ENCODE peak calls at places on chromosomes 11 and 22, in five cellular contexts. One of them, this sample, is unnamed.
A peak's percentile ranks its signal among the peaks of the same experiment; 100 is the strongest.

GRCh38 chr22:29798318-29798717 is 31.1 kb downstream of the UQCR10 start:
- DNase-seq in neuronal stem cell: no peak
- DNase-seq in H9: no peak
- DNase-seq in H1: no peak
- DNase-seq in IMR-90: no peak
- DNase-seq in this sample: peak; percentile 59

GRCh38 chr11:114083256-114084252 is 24.0 kb downstream of the ZBTB16 start:
- DNase-seq in H1: no peak
- DNase-seq in neuronal stem cell: no peak
- DNase-seq in H9: no peak
- DNase-seq in IMR-90: no peak
- DNase-seq in this sample: no peak

GRCh38 chr11:47258317-47258902 is 614 bp downstream of the NR1H3 start:
- DNase-seq in H1: no peak
- DNase-seq in IMR-90: no peak
- DNase-seq in H9: no peak
- DNase-seq in neuronal stem cell: no peak
- DNase-seq in this sample: no peak

GRCh38 chr11:33984682-33985389 is 66.7 kb upstream of the CAPRIN1 start:
- DNase-seq in IMR-90: no peak
- DNase-seq in H1: no peak
- DNase-seq in neuronal stem cell: no peak
- DNase-seq in H9: no peak
- DNase-seq in this sample: no peak

GRCh38 chr11:62461740-62462522 is 43.1 kb downstream of the SCGB1A1 start:
- DNase-seq in neuronal stem cell: no peak
- DNase-seq in IMR-90: peak; percentile 38
- DNase-seq in H9: no peak
- DNase-seq in H1: no peak
- DNase-seq in this sample: peak; percentile 69

GRCh38 chr22:27084130-27084529 is 426.7 kb downstream of the MIAT start:
- DNase-seq in IMR-90: no peak
- DNase-seq in neuronal stem cell: no peak
- DNase-seq in H1: no peak
- DNase-seq in H9: no peak
- DNase-seq in this sample: no peak

GRCh38 chr22:27507935-27508504 is 293.5 kb downstream of the MN1 start:
- DNase-seq in H1: no peak
- DNase-seq in IMR-90: peak; percentile 66
- DNase-seq in neuronal stem cell: no peak
- DNase-seq in H9: no peak
- DNase-seq in this sample: no peak

GRCh38 chr11:83185767-83186166 is 7.7 kb upstream of the ANKRD42 start:
- DNase-seq in IMR-90: no peak
- DNase-seq in neuronal stem cell: no peak
- DNase-seq in H1: no peak
- DNase-seq in H9: no peak
- DNase-seq in this sample: no peak

GRCh38 chr22:21444701-21445436 is 22.3 kb upstream of the TMEM191C start:
- DNase-seq in H1: peak; percentile 41
- DNase-seq in IMR-90: no peak
- DNase-seq in H9: peak; percentile 22
- DNase-seq in neuronal stem cell: no peak
- DNase-seq in this sample: no peak

GRCh38 chr11:60360621-60361020 is 17.7 kb upstream of the MS4A7 start:
- DNase-seq in H1: no peak
- DNase-seq in H9: no peak
- DNase-seq in neuronal stem cell: no peak
- DNase-seq in IMR-90: no peak
- DNase-seq in this sample: no peak

GRCh38 chr11:17887779-17888178 is 125.1 kb downstream of the SERGEF start:
- DNase-seq in IMR-90: no peak
- DNase-seq in H9: peak; percentile 55
- DNase-seq in neuronal stem cell: no peak
- DNase-seq in H1: no peak
- DNase-seq in this sample: no peak

GRCh38 chr11:86119062-86119461 is 50.2 kb upstream of the PICALM start:
- DNase-seq in H9: no peak
- DNase-seq in neuronal stem cell: no peak
- DNase-seq in H1: no peak
- DNase-seq in IMR-90: no peak
- DNase-seq in this sample: no peak

GRCh38 chr11:68012843-68013610 is 2.9 kb downstream of the ALDH3B1 start:
- DNase-seq in H1: no peak
- DNase-seq in neuronal stem cell: no peak
- DNase-seq in H9: no peak
- DNase-seq in IMR-90: peak; percentile 95
- DNase-seq in this sample: peak; percentile 93
- H4K91ac ChIP-seq in H1: no peak overlapping the region
- H4K91ac ChIP-seq in neuronal stem cell: no peak overlapping the region
- H4K91ac ChIP-seq in H9: no peak overlapping the region
- H4K91ac ChIP-seq in IMR-90: peak overlapping the region; percentile 100
- H4K91ac ChIP-seq in this sample: peak overlapping the region; percentile 99

GRCh38 chr11:118921929-118922744 is 3.6 kb downstream of the BCL9L start:
- DNase-seq in H1: peak; percentile 73
- DNase-seq in IMR-90: peak; percentile 56
- DNase-seq in H9: peak; percentile 83
- DNase-seq in neuronal stem cell: no peak
- DNase-seq in this sample: peak; percentile 83
- H4K91ac ChIP-seq in H1: peak overlapping the region; percentile 89
- H4K91ac ChIP-seq in IMR-90: peak overlapping the region; percentile 96
- H4K91ac ChIP-seq in H9: no peak overlapping the region
- H4K91ac ChIP-seq in neuronal stem cell: peak overlapping the region; percentile 85
- H4K91ac ChIP-seq in this sample: peak overlapping the region; percentile 99

GRCh38 chr11:107697291-107697690 is 14.6 kb downstream of the SLN start:
- DNase-seq in neuronal stem cell: no peak
- DNase-seq in IMR-90: no peak
- DNase-seq in H9: no peak
- DNase-seq in H1: no peak
- DNase-seq in this sample: no peak
- H4K91ac ChIP-seq in neuronal stem cell: no peak overlapping the region
- H4K91ac ChIP-seq in IMR-90: peak overlapping the region; percentile 74
- H4K91ac ChIP-seq in H9: no peak overlapping the region
- H4K91ac ChIP-seq in H1: no peak overlapping the region
- H4K91ac ChIP-seq in this sample: no peak overlapping the region

DNA sequence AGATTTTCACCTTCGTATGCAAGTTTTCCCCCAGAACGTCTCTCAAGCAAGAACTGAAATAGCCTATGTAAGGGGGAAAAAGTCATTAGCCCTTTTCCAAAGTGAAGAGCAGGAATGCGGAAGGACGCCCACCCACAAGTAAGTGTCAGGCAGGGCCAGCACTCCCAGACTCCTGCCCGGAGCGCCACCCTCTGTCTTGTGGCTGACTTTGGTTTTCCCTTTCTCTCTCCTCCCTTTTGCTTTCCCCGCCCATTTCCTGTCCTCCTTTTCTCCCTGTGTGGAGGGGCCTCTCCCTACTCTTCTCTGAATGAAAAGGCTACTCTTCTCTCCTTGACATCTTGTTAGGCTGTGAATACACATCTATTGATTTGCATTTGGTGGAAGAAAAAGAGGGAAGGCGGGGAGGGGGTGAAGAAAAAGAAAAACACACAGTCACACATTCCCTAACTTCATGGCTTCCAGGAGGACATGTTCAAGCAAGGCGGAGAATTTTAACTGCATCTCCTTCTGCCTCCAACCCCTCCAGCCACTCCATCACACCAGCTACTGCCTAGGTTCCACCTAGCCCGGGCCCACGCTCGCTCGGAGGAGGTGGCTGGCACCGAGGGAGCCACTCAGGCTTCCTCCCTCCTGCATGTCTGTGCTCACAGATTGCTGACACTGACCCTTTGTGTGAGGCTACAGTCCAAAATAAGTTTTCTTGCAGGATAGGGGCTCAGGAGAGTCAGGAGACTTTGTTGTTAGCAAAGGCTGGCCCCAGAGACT is 9.2 kb upstream of the OPCML start:
- DNase-seq in H9: peak; percentile 94
- DNase-seq in H1: peak; percentile 78
- DNase-seq in IMR-90: no peak
- DNase-seq in neuronal stem cell: peak; percentile 57
- DNase-seq in this sample: no peak
- H4K91ac ChIP-seq in H9: no peak overlapping the region
- H4K91ac ChIP-seq in H1: peak overlapping the region; percentile 90
- H4K91ac ChIP-seq in IMR-90: no peak overlapping the region
- H4K91ac ChIP-seq in neuronal stem cell: no peak overlapping the region
- H4K91ac ChIP-seq in this sample: no peak overlapping the region

GRCh38 chr11:10588904-10589303 is 20.4 kb upstream of the LYVE1 start:
- DNase-seq in H1: no peak
- DNase-seq in H9: no peak
- DNase-seq in neuronal stem cell: no peak
- DNase-seq in IMR-90: no peak
- DNase-seq in this sample: peak; percentile 49

GRCh38 chr11:10584071-10584501 is 15.6 kb upstream of the LYVE1 start:
- DNase-seq in H1: no peak
- DNase-seq in IMR-90: peak; percentile 75
- DNase-seq in neuronal stem cell: no peak
- DNase-seq in H9: no peak
- DNase-seq in this sample: peak; percentile 52

GRCh38 chr11:10591741-10592140 is 23.3 kb upstream of the LYVE1 start:
- DNase-seq in H1: no peak
- DNase-seq in neuronal stem cell: no peak
- DNase-seq in IMR-90: no peak
- DNase-seq in H9: no peak
- DNase-seq in this sample: no peak

GRCh38 chr11:10590516-10590915 is 22.1 kb upstream of the LYVE1 start:
- DNase-seq in neuronal stem cell: no peak
- DNase-seq in IMR-90: peak; percentile 56
- DNase-seq in H9: no peak
- DNase-seq in H1: no peak
- DNase-seq in this sample: no peak

DNA sequence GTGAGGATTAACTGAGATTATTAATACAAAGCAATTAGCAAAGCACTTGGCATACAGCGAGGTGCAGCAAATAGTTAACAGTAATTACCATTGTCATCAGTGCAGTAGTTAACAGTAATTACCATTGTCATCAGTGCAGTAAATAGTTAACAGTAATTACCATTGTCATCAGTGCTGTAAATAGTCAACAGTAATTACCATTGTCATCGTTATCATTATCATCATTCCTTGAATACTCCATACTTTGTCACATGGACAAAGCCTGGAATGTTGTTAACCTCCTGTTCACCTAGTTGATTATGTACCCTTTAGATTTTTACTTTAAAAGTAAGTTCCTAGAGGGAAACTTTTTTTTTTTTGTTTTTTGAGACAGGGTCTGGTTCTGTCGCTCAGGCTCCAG is 19.5 kb upstream of the LYVE1 start:
- DNase-seq in IMR-90: no peak
- DNase-seq in H1: no peak
- DNase-seq in H9: no peak
- DNase-seq in neuronal stem cell: no peak
- DNase-seq in this sample: no peak
- H4K91ac ChIP-seq in IMR-90: no peak overlapping the region
- H4K91ac ChIP-seq in H1: no peak overlapping the region
- H4K91ac ChIP-seq in H9: no peak overlapping the region
- H4K91ac ChIP-seq in neuronal stem cell: no peak overlapping the region
- H4K91ac ChIP-seq in this sample: no peak overlapping the region

GRCh38 chr22:19730662-19731360 is 7.5 kb downstream of the GP1BB start:
- DNase-seq in H1: peak; percentile 97
- DNase-seq in IMR-90: peak; percentile 67
- DNase-seq in H9: peak; percentile 84
- DNase-seq in neuronal stem cell: peak; percentile 79
- DNase-seq in this sample: peak; percentile 72

GRCh38 chr22:19730141-19730661 is 6.9 kb downstream of the GP1BB start:
- DNase-seq in IMR-90: no peak
- DNase-seq in H1: peak; percentile 54
- DNase-seq in H9: no peak
- DNase-seq in neuronal stem cell: no peak
- DNase-seq in this sample: no peak

GRCh38 chr22:19728836-19729235 is 5.5 kb downstream of the GP1BB start:
- DNase-seq in IMR-90: no peak
- DNase-seq in H1: no peak
- DNase-seq in neuronal stem cell: no peak
- DNase-seq in H9: no peak
- DNase-seq in this sample: no peak

GRCh38 chr22:19728271-19728670 is 4.9 kb downstream of the GP1BB start:
- DNase-seq in neuronal stem cell: no peak
- DNase-seq in H9: no peak
- DNase-seq in H1: no peak
- DNase-seq in IMR-90: no peak
- DNase-seq in this sample: no peak

GRCh38 chr22:19729507-19729906 is 6.2 kb downstream of the GP1BB start:
- DNase-seq in H9: no peak
- DNase-seq in neuronal stem cell: no peak
- DNase-seq in IMR-90: no peak
- DNase-seq in H1: no peak
- DNase-seq in this sample: no peak
- H4K91ac ChIP-seq in H9: no peak overlapping the region
- H4K91ac ChIP-seq in neuronal stem cell: no peak overlapping the region
- H4K91ac ChIP-seq in IMR-90: no peak overlapping the region
- H4K91ac ChIP-seq in H1: no peak overlapping the region
- H4K91ac ChIP-seq in this sample: no peak overlapping the region

GRCh38 chr11:76631566-76632308 is 38.8 kb downstream of the LRRC32 start:
- DNase-seq in neuronal stem cell: no peak
- DNase-seq in H9: no peak
- DNase-seq in IMR-90: no peak
- DNase-seq in H1: no peak
- DNase-seq in this sample: no peak

GRCh38 chr11:76628408-76628947 is 42.1 kb downstream of the LRRC32 start:
- DNase-seq in H1: no peak
- DNase-seq in H9: no peak
- DNase-seq in neuronal stem cell: no peak
- DNase-seq in IMR-90: no peak
- DNase-seq in this sample: no peak

GRCh38 chr11:76630600-76630999 is 39.9 kb downstream of the LRRC32 start:
- DNase-seq in H1: no peak
- DNase-seq in H9: no peak
- DNase-seq in IMR-90: no peak
- DNase-seq in neuronal stem cell: no peak
- DNase-seq in this sample: no peak

GRCh38 chr11:76629133-76629852 is 41.3 kb downstream of the LRRC32 start:
- DNase-seq in H1: no peak
- DNase-seq in IMR-90: peak; percentile 75
- DNase-seq in H9: no peak
- DNase-seq in neuronal stem cell: no peak
- DNase-seq in this sample: peak; percentile 87

DNA sequence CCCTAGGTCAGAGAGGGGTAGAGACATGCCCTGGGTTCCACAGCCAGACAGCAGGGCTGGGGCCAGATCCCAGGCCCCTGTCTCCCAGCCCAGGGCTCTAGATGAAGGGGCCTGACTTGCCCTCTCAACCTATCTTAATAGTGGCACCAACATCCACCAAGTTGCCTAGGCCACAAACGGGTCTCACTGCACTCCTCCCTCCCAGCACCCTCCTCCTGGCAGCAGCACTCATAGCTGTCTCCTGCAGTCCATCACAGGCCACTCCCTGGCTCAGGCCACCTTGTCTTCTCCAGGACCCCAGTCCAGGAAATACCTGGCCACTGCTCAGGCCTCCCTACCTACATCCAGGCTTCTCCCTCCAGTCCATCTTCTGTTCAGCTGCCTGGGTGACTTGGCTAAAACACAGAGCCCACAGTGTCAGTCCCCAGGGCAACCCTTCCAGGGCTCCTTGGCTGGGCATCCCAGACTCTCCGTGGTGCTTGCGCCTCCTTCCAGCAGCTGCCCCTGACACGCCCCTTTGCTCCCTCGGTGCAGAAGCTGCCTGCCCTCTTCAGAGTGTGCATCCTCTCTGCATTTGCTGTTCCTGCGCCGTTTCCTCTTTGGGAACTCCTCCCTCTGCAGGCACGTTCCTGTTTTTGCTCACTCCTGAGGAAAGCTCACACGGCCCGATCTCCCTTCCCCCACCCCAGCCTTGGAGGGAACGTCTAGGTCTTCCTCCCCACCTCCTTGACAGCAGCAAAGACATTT is 40.5 kb downstream of the LRRC32 start:
- DNase-seq in IMR-90: peak; percentile 18
- DNase-seq in H9: no peak
- DNase-seq in H1: no peak
- DNase-seq in neuronal stem cell: no peak
- DNase-seq in this sample: no peak
- H4K91ac ChIP-seq in IMR-90: peak overlapping the region; percentile 27
- H4K91ac ChIP-seq in H9: no peak overlapping the region
- H4K91ac ChIP-seq in H1: no peak overlapping the region
- H4K91ac ChIP-seq in neuronal stem cell: no peak overlapping the region
- H4K91ac ChIP-seq in this sample: peak overlapping the region; percentile 8